ENCODE peak calls at places on chromosomes 2 and 18, in four cellular contexts. Q, N, M and C are unnamed samples.

GRCh38 chr2:120858764-120859525 is 123.3 kb downstream of the GLI2 start:
- DNase-seq in Q (no peak), N (no peak), M (no peak), C (no peak)

GRCh38 chr18:55355220-55355619 is 232.8 kb downstream of the TCF4 start:
- DNase-seq in Q (no peak), N (no peak), M (no peak), C (no peak)

GRCh38 chr18:78390348-78390929 is 589.2 kb upstream of the SALL3 start:
- DNase-seq in Q (no peak), N (no peak), M (no peak), C (no peak)

GRCh38 chr2:202643012-202643858 is 8.5 kb downstream of the FAM117B start:
- DNase-seq in Q (no peak), N (no peak), M (no peak), C (no peak)

GRCh38 chr2:129862668-129863067 is 116.8 kb upstream of the RAB6C start:
- DNase-seq in Q (no peak), N (no peak), M (no peak), C (no peak)

GRCh38 chr2:86037141-86037794 is 68.4 kb downstream of the POLR1A start:
- DNase-seq in Q (peak), N (peak), M (peak), C (no peak)

GRCh38 chr2:1632006-1632348 is 112.3 kb downstream of the PXDN start:
- DNase-seq in Q (no peak), N (peak), M (no peak), C (peak)

GRCh38 chr2:107932986-107933385 is 53.3 kb upstream of the SLC5A7 start:
- DNase-seq in Q (no peak), N (no peak), M (no peak), C (no peak)

GRCh38 chr2:95670167-95670566 is 78.4 kb downstream of the TRIM43 start:
- DNase-seq in Q (no peak), N (peak), M (no peak), C (no peak)

GRCh38 chr2:233386382-233387041 is 32.2 kb downstream of the DGKD start:
- DNase-seq in Q (no peak), N (peak), M (peak), C (no peak)